ENCODE peak calls at places on chromosome 3, in ten cellular contexts. One of them, this sample, is unnamed.

GRCh38 chr3:5073374-5074085 is 48.6 kb upstream of the ARL8B start:
- DNase-seq in stomach: no peak
- DNase-seq in GM13977: no peak
- DNase-seq in psoas muscle: no peak
- DNase-seq in tibial artery: no peak
- DNase-seq in lower lobe of right lung: no peak
- DNase-seq in colonic mucosa: no peak
- DNase-seq in OCI-LY7: no peak
- DNase-seq in endothelial cell: no peak
- DNase-seq in A673: no peak
- DNase-seq in this sample: no peak

GRCh38 chr3:127172211-127172610 is 20.7 kb upstream of the PRR23E start:
- DNase-seq in stomach: no peak
- DNase-seq in GM13977: no peak
- DNase-seq in psoas muscle: no peak
- DNase-seq in tibial artery: no peak
- DNase-seq in lower lobe of right lung: no peak
- DNase-seq in colonic mucosa: no peak
- DNase-seq in OCI-LY7: no peak
- DNase-seq in endothelial cell: no peak
- DNase-seq in A673: no peak
- DNase-seq in this sample: no peak

GRCh38 chr3:32176989-32177701 is 61.3 kb upstream of the CMTM8 start:
- DNase-seq in stomach: peak; percentile 42
- DNase-seq in GM13977: peak; percentile 46
- DNase-seq in psoas muscle: no peak
- DNase-seq in tibial artery: no peak
- DNase-seq in lower lobe of right lung: no peak
- DNase-seq in colonic mucosa: peak; percentile 73
- DNase-seq in OCI-LY7: peak; percentile 67
- DNase-seq in endothelial cell: peak; percentile 82
- DNase-seq in A673: peak; percentile 74
- DNase-seq in this sample: peak; percentile 52

GRCh38 chr3:94336076-94336741 is 273.3 kb downstream of the NSUN3 start:
- DNase-seq in stomach: no peak
- DNase-seq in GM13977: no peak
- DNase-seq in psoas muscle: no peak
- DNase-seq in tibial artery: no peak
- DNase-seq in lower lobe of right lung: no peak
- DNase-seq in colonic mucosa: no peak
- DNase-seq in OCI-LY7: peak; percentile 1
- DNase-seq in endothelial cell: peak; percentile 12
- DNase-seq in A673: peak; percentile 43
- DNase-seq in this sample: no peak

GRCh38 chr3:118817748-118818165 is 216.9 kb downstream of the IGSF11 start:
- DNase-seq in stomach: peak; percentile 51
- DNase-seq in GM13977: peak; percentile 60
- DNase-seq in psoas muscle: no peak
- DNase-seq in tibial artery: no peak
- DNase-seq in lower lobe of right lung: no peak
- DNase-seq in colonic mucosa: peak; percentile 33
- DNase-seq in OCI-LY7: peak; percentile 67
- DNase-seq in endothelial cell: peak; percentile 47
- DNase-seq in A673: peak; percentile 68
- DNase-seq in this sample: peak; percentile 49

GRCh38 chr3:195537995-195538394 is 5.1 kb downstream of the PPP1R2 start:
- DNase-seq in stomach: no peak
- DNase-seq in GM13977: peak; percentile 36
- DNase-seq in psoas muscle: no peak
- DNase-seq in tibial artery: no peak
- DNase-seq in lower lobe of right lung: no peak
- DNase-seq in colonic mucosa: no peak
- DNase-seq in OCI-LY7: peak; percentile 93
- DNase-seq in endothelial cell: no peak
- DNase-seq in A673: no peak
- DNase-seq in this sample: peak; percentile 33

GRCh38 chr3:151584603-151585002 is 123.7 kb upstream of the IGSF10 start:
- DNase-seq in stomach: no peak
- DNase-seq in GM13977: no peak
- DNase-seq in psoas muscle: no peak
- DNase-seq in tibial artery: no peak
- DNase-seq in lower lobe of right lung: no peak
- DNase-seq in colonic mucosa: no peak
- DNase-seq in OCI-LY7: no peak
- DNase-seq in endothelial cell: no peak
- DNase-seq in A673: peak; percentile 48
- DNase-seq in this sample: peak; percentile 6

GRCh38 chr3:71372911-71373637 is 210.5 kb downstream of the FOXP1 start:
- DNase-seq in stomach: no peak
- DNase-seq in GM13977: no peak
- DNase-seq in psoas muscle: no peak
- DNase-seq in tibial artery: no peak
- DNase-seq in lower lobe of right lung: no peak
- DNase-seq in colonic mucosa: no peak
- DNase-seq in OCI-LY7: peak; percentile 62
- DNase-seq in endothelial cell: no peak
- DNase-seq in A673: no peak
- DNase-seq in this sample: no peak

GRCh38 chr3:73094951-73095350 is 33.5 kb downstream of the EBLN2 start:
- DNase-seq in stomach: no peak
- DNase-seq in GM13977: no peak
- DNase-seq in psoas muscle: peak; percentile 65
- DNase-seq in tibial artery: no peak
- DNase-seq in lower lobe of right lung: no peak
- DNase-seq in colonic mucosa: no peak
- DNase-seq in OCI-LY7: no peak
- DNase-seq in endothelial cell: no peak
- DNase-seq in A673: peak; percentile 88
- DNase-seq in this sample: no peak

GRCh38 chr3:25901796-25902195 is 111.9 kb downstream of the OXSM start:
- DNase-seq in stomach: no peak
- DNase-seq in GM13977: no peak
- DNase-seq in psoas muscle: no peak
- DNase-seq in tibial artery: no peak
- DNase-seq in lower lobe of right lung: no peak
- DNase-seq in colonic mucosa: no peak
- DNase-seq in OCI-LY7: no peak
- DNase-seq in endothelial cell: no peak
- DNase-seq in A673: no peak
- DNase-seq in this sample: no peak

GRCh38 chr3:31132132-31132769 is 237.8 kb upstream of the GADL1 start:
- DNase-seq in stomach: no peak
- DNase-seq in GM13977: no peak
- DNase-seq in psoas muscle: no peak
- DNase-seq in tibial artery: no peak
- DNase-seq in lower lobe of right lung: no peak
- DNase-seq in colonic mucosa: no peak
- DNase-seq in OCI-LY7: peak; percentile 54
- DNase-seq in endothelial cell: peak; percentile 5
- DNase-seq in A673: peak; percentile 62
- DNase-seq in this sample: no peak

GRCh38 chr3:106814231-106814630 is 563.0 kb upstream of the CCDC54 start:
- DNase-seq in stomach: no peak
- DNase-seq in GM13977: no peak
- DNase-seq in psoas muscle: peak; percentile 63
- DNase-seq in tibial artery: no peak
- DNase-seq in lower lobe of right lung: peak; percentile 28
- DNase-seq in colonic mucosa: no peak
- DNase-seq in OCI-LY7: no peak
- DNase-seq in endothelial cell: no peak
- DNase-seq in A673: no peak
- DNase-seq in this sample: no peak

GRCh38 chr3:119187266-119187665 is 13.9 kb downstream of the UPK1B start:
- DNase-seq in stomach: no peak
- DNase-seq in GM13977: no peak
- DNase-seq in psoas muscle: no peak
- DNase-seq in tibial artery: no peak
- DNase-seq in lower lobe of right lung: no peak
- DNase-seq in colonic mucosa: no peak
- DNase-seq in OCI-LY7: no peak
- DNase-seq in endothelial cell: no peak
- DNase-seq in A673: no peak
- DNase-seq in this sample: no peak

GRCh38 chr3:40827942-40828688 is 303.4 kb downstream of the ZNF621 start:
- DNase-seq in stomach: no peak
- DNase-seq in GM13977: no peak
- DNase-seq in psoas muscle: peak; percentile 69
- DNase-seq in tibial artery: peak; percentile 88
- DNase-seq in lower lobe of right lung: no peak
- DNase-seq in colonic mucosa: peak; percentile 25
- DNase-seq in OCI-LY7: no peak
- DNase-seq in endothelial cell: no peak
- DNase-seq in A673: no peak
- DNase-seq in this sample: no peak

GRCh38 chr3:139555249-139555648 is 15.7 kb upstream of the RBP1 start:
- DNase-seq in stomach: no peak
- DNase-seq in GM13977: no peak
- DNase-seq in psoas muscle: no peak
- DNase-seq in tibial artery: no peak
- DNase-seq in lower lobe of right lung: no peak
- DNase-seq in colonic mucosa: no peak
- DNase-seq in OCI-LY7: no peak
- DNase-seq in endothelial cell: no peak
- DNase-seq in A673: no peak
- DNase-seq in this sample: no peak

GRCh38 chr3:105222568-105223093 is 144.1 kb upstream of the ALCAM start:
- DNase-seq in stomach: no peak
- DNase-seq in GM13977: no peak
- DNase-seq in psoas muscle: no peak
- DNase-seq in tibial artery: no peak
- DNase-seq in lower lobe of right lung: no peak
- DNase-seq in colonic mucosa: no peak
- DNase-seq in OCI-LY7: no peak
- DNase-seq in endothelial cell: no peak
- DNase-seq in A673: no peak
- DNase-seq in this sample: no peak

GRCh38 chr3:100650651-100651611 is 41.5 kb downstream of the ADGRG7 start:
- DNase-seq in stomach: no peak
- DNase-seq in GM13977: peak; percentile 60
- DNase-seq in psoas muscle: no peak
- DNase-seq in tibial artery: no peak
- DNase-seq in lower lobe of right lung: no peak
- DNase-seq in colonic mucosa: no peak
- DNase-seq in OCI-LY7: peak; percentile 10
- DNase-seq in endothelial cell: no peak
- DNase-seq in A673: peak; percentile 59
- DNase-seq in this sample: peak; percentile 62
- TF ChIP-seq CTCF in stomach: no peak
- TF ChIP-seq CTCF in GM13977: peak; percentile 22
- TF ChIP-seq CTCF in psoas muscle: peak; percentile 5
- TF ChIP-seq CTCF in tibial artery: no peak
- TF ChIP-seq CTCF in lower lobe of right lung: no peak
- TF ChIP-seq CTCF in colonic mucosa: no peak
- TF ChIP-seq CTCF in OCI-LY7: peak; percentile 44
- TF ChIP-seq CTCF in endothelial cell: no peak
- TF ChIP-seq CTCF in A673: peak; percentile 40
- TF ChIP-seq CTCF in this sample: peak; percentile 36

GRCh38 chr3:108552267-108553159 is 36.7 kb downstream of the CIP2A start:
- DNase-seq in stomach: no peak
- DNase-seq in GM13977: no peak
- DNase-seq in psoas muscle: no peak
- DNase-seq in tibial artery: no peak
- DNase-seq in lower lobe of right lung: no peak
- DNase-seq in colonic mucosa: no peak
- DNase-seq in OCI-LY7: peak; percentile 28
- DNase-seq in endothelial cell: peak; percentile 17
- DNase-seq in A673: peak; percentile 69
- DNase-seq in this sample: peak; percentile 6
- TF ChIP-seq CTCF in stomach: no peak
- TF ChIP-seq CTCF in GM13977: peak; percentile 53
- TF ChIP-seq CTCF in psoas muscle: peak; percentile 62
- TF ChIP-seq CTCF in tibial artery: peak; percentile 66
- TF ChIP-seq CTCF in lower lobe of right lung: peak; percentile 53
- TF ChIP-seq CTCF in colonic mucosa: peak; percentile 13
- TF ChIP-seq CTCF in OCI-LY7: peak; percentile 81
- TF ChIP-seq CTCF in endothelial cell: peak; percentile 70
- TF ChIP-seq CTCF in A673: peak; percentile 58
- TF ChIP-seq CTCF in this sample: peak; percentile 40

GRCh38 chr3:77815467-77815866 is 775.6 kb downstream of the ROBO2 start:
- DNase-seq in stomach: no peak
- DNase-seq in GM13977: no peak
- DNase-seq in psoas muscle: no peak
- DNase-seq in tibial artery: no peak
- DNase-seq in lower lobe of right lung: no peak
- DNase-seq in colonic mucosa: no peak
- DNase-seq in OCI-LY7: no peak
- DNase-seq in endothelial cell: peak; percentile 33
- DNase-seq in A673: peak; percentile 4
- DNase-seq in this sample: no peak
- TF ChIP-seq CTCF in stomach: no peak
- TF ChIP-seq CTCF in GM13977: peak; percentile 30
- TF ChIP-seq CTCF in psoas muscle: no peak
- TF ChIP-seq CTCF in tibial artery: no peak
- TF ChIP-seq CTCF in lower lobe of right lung: no peak
- TF ChIP-seq CTCF in colonic mucosa: no peak
- TF ChIP-seq CTCF in OCI-LY7: peak; percentile 27
- TF ChIP-seq CTCF in endothelial cell: peak; percentile 18
- TF ChIP-seq CTCF in A673: peak; percentile 49
- TF ChIP-seq CTCF in this sample: no peak

GRCh38 chr3:29282431-29283296 is 1.8 kb downstream of the RBMS3 start:
- DNase-seq in stomach: no peak
- DNase-seq in GM13977: no peak
- DNase-seq in psoas muscle: no peak
- DNase-seq in tibial artery: no peak
- DNase-seq in lower lobe of right lung: no peak
- DNase-seq in colonic mucosa: no peak
- DNase-seq in OCI-LY7: no peak
- DNase-seq in endothelial cell: no peak
- DNase-seq in A673: peak; percentile 36
- DNase-seq in this sample: no peak

GRCh38 chr3:29281265-29282228 is 676 bp downstream of the RBMS3 start:
- DNase-seq in stomach: no peak
- DNase-seq in GM13977: peak; percentile 10
- DNase-seq in psoas muscle: no peak
- DNase-seq in tibial artery: no peak
- DNase-seq in lower lobe of right lung: no peak
- DNase-seq in colonic mucosa: no peak
- DNase-seq in OCI-LY7: peak; percentile 8
- DNase-seq in endothelial cell: peak; percentile 18
- DNase-seq in A673: peak; percentile 65
- DNase-seq in this sample: peak; percentile 19

GRCh38 chr3:29279276-29279675 is 1.6 kb upstream of the RBMS3 start:
- DNase-seq in stomach: no peak
- DNase-seq in GM13977: no peak
- DNase-seq in psoas muscle: no peak
- DNase-seq in tibial artery: no peak
- DNase-seq in lower lobe of right lung: no peak
- DNase-seq in colonic mucosa: no peak
- DNase-seq in OCI-LY7: no peak
- DNase-seq in endothelial cell: no peak
- DNase-seq in A673: no peak
- DNase-seq in this sample: no peak

GRCh38 chr3:29279830-29280229 is 1.0 kb upstream of the RBMS3 start:
- DNase-seq in stomach: no peak
- DNase-seq in GM13977: no peak
- DNase-seq in psoas muscle: peak; percentile 58
- DNase-seq in tibial artery: peak; percentile 71
- DNase-seq in lower lobe of right lung: no peak
- DNase-seq in colonic mucosa: no peak
- DNase-seq in OCI-LY7: peak; percentile 62
- DNase-seq in endothelial cell: no peak
- DNase-seq in A673: no peak
- DNase-seq in this sample: no peak

GRCh38 chr3:29280675-29281264 is at the start of gene RBMS3:
- DNase-seq in stomach: peak; percentile 58
- DNase-seq in GM13977: peak; percentile 12
- DNase-seq in psoas muscle: peak; percentile 92
- DNase-seq in tibial artery: peak; percentile 96
- DNase-seq in lower lobe of right lung: peak; percentile 85
- DNase-seq in colonic mucosa: peak; percentile 72
- DNase-seq in OCI-LY7: peak; percentile 61
- DNase-seq in endothelial cell: peak; percentile 67
- DNase-seq in A673: peak; percentile 97
- DNase-seq in this sample: peak; percentile 12
- TF ChIP-seq CTCF in stomach: no peak
- TF ChIP-seq CTCF in GM13977: peak; percentile 48
- TF ChIP-seq CTCF in psoas muscle: peak; percentile 50
- TF ChIP-seq CTCF in tibial artery: peak; percentile 37
- TF ChIP-seq CTCF in lower lobe of right lung: peak; percentile 55
- TF ChIP-seq CTCF in colonic mucosa: no peak
- TF ChIP-seq CTCF in OCI-LY7: peak; percentile 62
- TF ChIP-seq CTCF in endothelial cell: no peak
- TF ChIP-seq CTCF in A673: peak; percentile 66
- TF ChIP-seq CTCF in this sample: no peak